ENCODE peak calls at places on chromosomes 11 and 22, in six cellular contexts. L is lower leg skin; R is stimulated activated naive CD4-positive, alpha-beta T cell; Y is iPS-NIHi11; I is left colon; K is immature natural killer cell. U is an unnamed sample.
A peak's percentile ranks its signal among the peaks of the same experiment; 100 is the strongest.

GRCh38 chr11:6932150-6932549 is 5.9 kb downstream of the ZNF215 start:
- DNase-seq in K (no peak), I (no peak), L (no peak), R (no peak), Y (no peak), U (no peak)

GRCh38 chr11:93032580-93032979 is 63.1 kb downstream of the MTNR1B start:
- DNase-seq in Y (no peak), K (no peak), R (no peak), L (no peak), I (no peak), U (no peak)

GRCh38 chr11:91085985-91086384 is 863.1 kb upstream of the CHORDC1 start:
- DNase-seq in L (no peak), K (no peak), R (no peak), Y (no peak), I (no peak), U (no peak)

GRCh38 chr11:36385121-36385530 is 89.0 kb downstream of the PRR5L start:
- DNase-seq in Y (no peak), I (no peak), L (no peak), R (no peak), K (peak; percentile 43), U (no peak)

GRCh38 chr11:47510231-47510630 is 42.7 kb downstream of the CELF1 start:
- DNase-seq in L (no peak), Y (no peak), R (no peak), I (no peak), K (no peak), U (no peak)

GRCh38 chr22:50342651-50343540 is at the start of gene PPP6R2:
- DNase-seq in K (peak; percentile 87), Y (peak; percentile 95), L (peak; percentile 58), R (peak; percentile 89), I (peak; percentile 83), U (peak; percentile 84)

GRCh38 chr11:112200252-112200651 is 24.9 kb downstream of the BCO2 start:
- DNase-seq in K (no peak), L (no peak), Y (no peak), R (no peak), I (no peak), U (no peak)

GRCh38 chr11:35523351-35523768 is 2.1 kb downstream of the PAMR1 start:
- DNase-seq in I (no peak), R (no peak), K (no peak), Y (no peak), L (no peak), U (no peak)

GRCh38 chr11:100273066-100273815 is 413.8 kb upstream of the ARHGAP42 start:
- DNase-seq in Y (no peak), L (no peak), I (no peak), R (no peak), K (no peak), U (no peak)

GRCh38 chr22:50086526-50086925 is 1.3 kb upstream of the MLC1 start:
- DNase-seq in I (peak; percentile 1), R (no peak), K (no peak), L (no peak), Y (no peak), U (no peak)